ENCODE peak calls at places on chromosomes 11 and 22, in nine cellular contexts. C is heart right ventricle; U is neuronal stem cell; Q is A549; A is mammary epithelial cell; J is CD4-positive, CD25-positive, alpha-beta regulatory T cell; V is DND-41; S is neural progenitor cell; X is osteoblast. Z is an unnamed sample.

GRCh38 chr11:45252877-45253276 is 33.3 kb downstream of the SYT13 start:
- DNase-seq in C (no peak), U (no peak), Q (no peak), A (no peak), J (no peak), V (no peak), S (no peak), X (no peak), Z (no peak)

GRCh38 chr22:46018859-46019258 is 41.9 kb upstream of the WNT7B start:
- DNase-seq in C (no peak), U (no peak), Q (no peak), A (no peak), J (no peak), V (no peak), S (no peak), X (peak; percentile 57), Z (no peak)

GRCh38 chr22:25235547-25236290 is 16.3 kb downstream of the CRYBB2 start:
- DNase-seq in C (peak; percentile 80), U (peak; percentile 80), Q (peak; percentile 91), A (peak; percentile 67), J (peak; percentile 80), V (peak; percentile 53), S (peak; percentile 94), X (peak; percentile 99), Z (peak; percentile 31)

GRCh38 chr22:19679476-19680099 is 34.7 kb upstream of the SEPTIN5 start:
- DNase-seq in C (peak; percentile 75), U (no peak), Q (peak; percentile 7), A (no peak), J (no peak), V (peak; percentile 25), S (peak; percentile 53), X (peak; percentile 71), Z (peak; percentile 3)

GRCh38 chr11:131943296-131943695 is 572.9 kb downstream of the NTM start:
- DNase-seq in C (no peak), U (no peak), Q (no peak), A (peak; percentile 66), J (no peak), V (no peak), S (no peak), X (no peak), Z (no peak)

GRCh38 chr11:4839851-4840549 is 9.0 kb downstream of the OR51S1 start:
- DNase-seq in C (no peak), U (no peak), Q (no peak), A (no peak), J (no peak), V (no peak), S (no peak), X (no peak), Z (no peak)

GRCh38 chr11:78040691-78041379 is 17.8 kb upstream of the KCTD14 start:
- DNase-seq in C (no peak), U (no peak), Q (no peak), A (no peak), J (peak; percentile 17), V (peak; percentile 22), S (no peak), X (no peak), Z (no peak)

GRCh38 chr22:49302530-49302929 is 525.1 kb downstream of the BRD1 start:
- DNase-seq in C (no peak), U (no peak), Q (no peak), A (no peak), J (no peak), V (no peak), S (no peak), X (no peak), Z (no peak)

GRCh38 chr11:45669146-45669545 is 3.7 kb upstream of the CHST1 start:
- DNase-seq in C (no peak), U (no peak), Q (no peak), A (no peak), J (no peak), V (no peak), S (no peak), X (peak; percentile 80), Z (no peak)

GRCh38 chr11:113114452-113115027 is 153.3 kb downstream of the NCAM1 start:
- DNase-seq in C (peak; percentile 43), U (peak; percentile 20), Q (no peak), A (peak; percentile 49), J (no peak), V (peak; percentile 9), S (peak; percentile 73), X (no peak), Z (no peak)

GRCh38 chr11:3616721-3617460 is 24.9 kb downstream of the ART5 start:
- DNase-seq in C (no peak), U (no peak), Q (no peak), A (no peak), J (no peak), V (no peak), S (no peak), X (peak; percentile 58), Z (no peak)

GRCh38 chr11:128686745-128687177 is 7.1 kb upstream of the FLI1 start:
- DNase-seq in C (peak; percentile 65), U (no peak), Q (no peak), A (peak; percentile 39), J (peak; percentile 59), V (no peak), S (peak; percentile 77), X (peak; percentile 88), Z (peak; percentile 39)

GRCh38 chr22:50445071-50445879 is 29.6 kb downstream of the SBF1 start:
- DNase-seq in C (peak; percentile 16), U (no peak), Q (no peak), A (no peak), J (peak; percentile 40), V (peak; percentile 47), S (no peak), X (no peak), Z (peak; percentile 66)

GRCh38 chr11:129375731-129376657 is at the start of gene BARX2:
- DNase-seq in C (no peak), U (peak; percentile 74), Q (no peak), A (peak; percentile 64), J (peak; percentile 39), V (no peak), S (peak; percentile 91), X (peak; percentile 90), Z (no peak)

GRCh38 chr11:102530558-102530957 is at the start of gene MMP7:
- DNase-seq in C (no peak), U (no peak), Q (peak; percentile 46), A (peak; percentile 68), J (no peak), V (no peak), S (no peak), X (peak; percentile 55), Z (no peak)

DNA sequence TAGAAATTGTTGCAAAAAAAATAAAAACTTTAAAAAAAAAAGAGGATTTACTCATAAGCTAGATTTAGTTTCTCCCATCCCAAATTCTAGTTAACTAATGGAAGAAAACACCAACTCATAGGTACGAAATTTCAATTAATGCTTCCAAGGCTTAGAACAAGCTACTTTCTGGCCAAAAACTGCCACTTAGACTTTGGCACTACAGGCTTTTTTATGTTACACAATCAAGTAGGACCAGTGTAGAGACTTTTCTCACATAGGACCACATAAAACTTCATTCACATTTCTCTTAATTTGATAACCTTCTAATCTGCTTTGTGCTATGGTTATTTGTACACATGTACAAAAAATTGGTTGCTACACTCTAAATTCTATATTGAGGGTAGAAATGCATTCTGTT is 3.1 kb downstream of the ST13 start:
- DNase-seq in C (no peak), U (no peak), Q (no peak), A (no peak), J (no peak), V (no peak), S (no peak), X (no peak), Z (no peak)
- H3K4me1 ChIP-seq in C (peaks cover 13% of the 10 kb centered on the region), U (peaks cover 19% of the 10 kb centered on the region), Q (peaks cover 45% of the 10 kb centered on the region), A (peaks cover 31% of the 10 kb centered on the region), J (peaks cover 44% of the 10 kb centered on the region), V (peaks cover 53% of the 10 kb centered on the region), S (peaks cover 33% of the 10 kb centered on the region), X (peaks cover 34% of the 10 kb centered on the region), Z (peaks cover 44% of the 10 kb centered on the region)

GRCh38 chr22:38177926-38178604 is 3.6 kb downstream of the PLA2G6 start:
- DNase-seq in C (no peak), U (peak; percentile 32), Q (peak; percentile 74), A (peak; percentile 83), J (no peak), V (no peak), S (peak; percentile 67), X (peak; percentile 93), Z (no peak)
- H3K4me3 ChIP-seq in C (no peak overlapping the region), U (no peak overlapping the region), Q (no peak overlapping the region), A (no peak overlapping the region), J (no peak overlapping the region), V (no peak overlapping the region), S (no peak overlapping the region), X (peak overlapping the region; percentile 36), Z (no peak overlapping the region)

GRCh38 chr11:86951706-86952105 is 3.5 kb downstream of the FZD4 start:
- DNase-seq in C (no peak), U (no peak), Q (no peak), A (no peak), J (no peak), V (no peak), S (no peak), X (no peak), Z (no peak)
- H3K27ac ChIP-seq in C (peak overlapping the region; percentile 21), U (no peak overlapping the region), Q (no peak overlapping the region), A (no peak overlapping the region), J (no peak overlapping the region), V (no peak overlapping the region), S (no peak overlapping the region), X (no peak overlapping the region), Z (no peak overlapping the region)

GRCh38 chr11:1531418-1531817 is 40.7 kb downstream of the DUSP8 start:
- DNase-seq in C (no peak), U (no peak), Q (no peak), A (peak; percentile 58), J (no peak), V (no peak), S (no peak), X (no peak), Z (no peak)

GRCh38 chr11:1529774-1530173 is 42.3 kb downstream of the DUSP8 start:
- DNase-seq in C (no peak), U (no peak), Q (no peak), A (no peak), J (no peak), V (no peak), S (no peak), X (no peak), Z (no peak)

GRCh38 chr11:1529286-1529685 is 42.7 kb upstream of the MOB2 start:
- DNase-seq in C (no peak), U (no peak), Q (no peak), A (no peak), J (no peak), V (no peak), S (no peak), X (no peak), Z (no peak)

GRCh38 chr11:1531961-1532586 is 40.0 kb downstream of the DUSP8 start:
- DNase-seq in C (peak; percentile 69), U (no peak), Q (no peak), A (peak; percentile 79), J (no peak), V (no peak), S (no peak), X (peak; percentile 88), Z (no peak)

DNA sequence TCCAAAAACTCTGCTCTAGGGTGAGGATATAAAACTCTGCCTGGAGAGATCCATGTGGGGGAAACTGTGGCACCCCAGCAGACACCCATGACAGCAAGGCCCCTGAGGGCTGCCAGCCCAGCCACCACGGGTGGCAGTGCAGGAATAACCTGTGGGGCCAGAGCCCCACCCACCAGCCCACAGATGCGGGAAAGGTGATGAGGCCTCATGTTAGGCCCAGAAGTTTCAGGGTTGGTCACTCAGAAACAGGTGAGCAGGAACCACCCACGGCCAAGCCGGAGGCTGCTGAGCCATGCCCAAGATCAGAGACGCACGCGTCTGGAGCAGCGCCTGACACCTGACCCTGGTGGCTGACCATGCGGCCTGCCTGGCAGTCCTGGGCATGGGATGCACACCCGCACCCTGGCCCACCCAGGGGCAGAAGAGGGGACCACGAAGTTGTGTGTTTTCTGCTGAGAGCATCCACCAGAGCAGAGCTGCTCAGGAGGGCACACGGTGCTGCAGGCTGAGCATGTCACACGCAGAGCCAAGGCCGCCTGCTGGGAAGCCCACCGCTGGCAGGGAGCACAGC is 41.3 kb downstream of the DUSP8 start:
- DNase-seq in C (no peak), U (no peak), Q (no peak), A (no peak), J (no peak), V (no peak), S (no peak), X (no peak), Z (no peak)
- H3K4me1 ChIP-seq in C (peaks cover 44% of the 10 kb centered on the region), U (no peaks in the 10 kb centered on the region), Q (no peaks in the 10 kb centered on the region), A (peaks cover 57% of the 10 kb centered on the region), J (peaks cover 20% of the 10 kb centered on the region), V (no peaks in the 10 kb centered on the region), S (no peaks in the 10 kb centered on the region), X (peaks cover 19% of the 10 kb centered on the region), Z (peaks cover 31% of the 10 kb centered on the region)

Z was measured in CD8-positive, alpha-beta memory T cell.